ENCODE peak calls at places on chromosomes 12 and 14, in four cellular contexts. One of them, this sample, is unnamed.

GRCh38 chr12:18882690-18883089 is 144.8 kb downstream of the CAPZA3 start:
- DNase-seq in T47D: peak
- DNase-seq in GM12878: no peak
- DNase-seq in H1: no peak
- DNase-seq in this sample: no peak

GRCh38 chr12:121804417-121805111 is 755 bp downstream of the SETD1B start:
- DNase-seq in T47D: peak
- DNase-seq in GM12878: no peak
- DNase-seq in H1: no peak
- DNase-seq in this sample: no peak

GRCh38 chr14:25050494-25051170 is 685 bp upstream of the STXBP6 start:
- DNase-seq in T47D: no peak
- DNase-seq in GM12878: no peak
- DNase-seq in H1: no peak
- DNase-seq in this sample: no peak

GRCh38 chr12:47158792-47159191 is 79.0 kb upstream of the AMIGO2 start:
- DNase-seq in T47D: no peak
- DNase-seq in GM12878: no peak
- DNase-seq in H1: no peak
- DNase-seq in this sample: no peak

GRCh38 chr14:56036353-56036752 is 81.9 kb upstream of the PELI2 start:
- DNase-seq in T47D: no peak
- DNase-seq in GM12878: no peak
- DNase-seq in H1: peak
- DNase-seq in this sample: no peak

GRCh38 chr12:28855761-28856160 is 293.3 kb upstream of the FAR2 start:
- DNase-seq in T47D: no peak
- DNase-seq in GM12878: no peak
- DNase-seq in H1: no peak
- DNase-seq in this sample: no peak

GRCh38 chr14:59262717-59263469 is 74.4 kb downstream of the DAAM1 start:
- DNase-seq in T47D: peak
- DNase-seq in GM12878: no peak
- DNase-seq in H1: no peak
- DNase-seq in this sample: peak

GRCh38 chr14:52550661-52551060 is 1.6 kb downstream of the TXNDC16 start:
- DNase-seq in T47D: no peak
- DNase-seq in GM12878: no peak
- DNase-seq in H1: no peak
- DNase-seq in this sample: no peak

GRCh38 chr14:101198398-101199027 is 295.0 kb upstream of the RTL1 start:
- DNase-seq in T47D: no peak
- DNase-seq in GM12878: no peak
- DNase-seq in H1: no peak
- DNase-seq in this sample: no peak

GRCh38 chr14:99324291-99324690 is 52.3 kb upstream of the BCL11B start:
- DNase-seq in T47D: no peak
- DNase-seq in GM12878: no peak
- DNase-seq in H1: no peak
- DNase-seq in this sample: no peak

GRCh38 chr12:45637706-45638105 is 91.8 kb upstream of the ARID2 start:
- DNase-seq in T47D: no peak
- DNase-seq in GM12878: no peak
- DNase-seq in H1: no peak
- DNase-seq in this sample: no peak

GRCh38 chr14:104592292-104592672 is 12.3 kb downstream of the TMEM179 start:
- DNase-seq in T47D: no peak
- DNase-seq in GM12878: no peak
- DNase-seq in H1: no peak
- DNase-seq in this sample: no peak

GRCh38 chr12:104951759-104952509 is 6.2 kb downstream of the SLC41A2 start:
- DNase-seq in T47D: peak
- DNase-seq in GM12878: no peak
- DNase-seq in H1: no peak
- DNase-seq in this sample: no peak

GRCh38 chr12:109752117-109753053 is 38.8 kb downstream of the FAM222A start:
- DNase-seq in T47D: no peak
- DNase-seq in GM12878: no peak
- DNase-seq in H1: no peak
- DNase-seq in this sample: no peak

GRCh38 chr14:71863049-71863448 is 69.2 kb upstream of the RGS6 start:
- DNase-seq in T47D: no peak
- DNase-seq in GM12878: no peak
- DNase-seq in H1: no peak
- DNase-seq in this sample: no peak
- TF ChIP-seq JUND in T47D: no peak
- TF ChIP-seq JUND in GM12878: no peak
- TF ChIP-seq JUND in H1: no peak
- TF ChIP-seq JUND in this sample: no peak

GRCh38 chr12:64255249-64255648 is 33.2 kb upstream of the KICS2 start:
- DNase-seq in T47D: no peak
- DNase-seq in GM12878: no peak
- DNase-seq in H1: no peak
- DNase-seq in this sample: peak

GRCh38 chr12:64253356-64253755 is 31.3 kb upstream of the KICS2 start:
- DNase-seq in T47D: no peak
- DNase-seq in GM12878: no peak
- DNase-seq in H1: no peak
- DNase-seq in this sample: no peak

GRCh38 chr12:64258576-64258975 is 36.5 kb upstream of the KICS2 start:
- DNase-seq in T47D: no peak
- DNase-seq in GM12878: no peak
- DNase-seq in H1: no peak
- DNase-seq in this sample: no peak

GRCh38 chr12:64252708-64253107 is 30.6 kb upstream of the KICS2 start:
- DNase-seq in T47D: no peak
- DNase-seq in GM12878: no peak
- DNase-seq in H1: no peak
- DNase-seq in this sample: no peak

DNA sequence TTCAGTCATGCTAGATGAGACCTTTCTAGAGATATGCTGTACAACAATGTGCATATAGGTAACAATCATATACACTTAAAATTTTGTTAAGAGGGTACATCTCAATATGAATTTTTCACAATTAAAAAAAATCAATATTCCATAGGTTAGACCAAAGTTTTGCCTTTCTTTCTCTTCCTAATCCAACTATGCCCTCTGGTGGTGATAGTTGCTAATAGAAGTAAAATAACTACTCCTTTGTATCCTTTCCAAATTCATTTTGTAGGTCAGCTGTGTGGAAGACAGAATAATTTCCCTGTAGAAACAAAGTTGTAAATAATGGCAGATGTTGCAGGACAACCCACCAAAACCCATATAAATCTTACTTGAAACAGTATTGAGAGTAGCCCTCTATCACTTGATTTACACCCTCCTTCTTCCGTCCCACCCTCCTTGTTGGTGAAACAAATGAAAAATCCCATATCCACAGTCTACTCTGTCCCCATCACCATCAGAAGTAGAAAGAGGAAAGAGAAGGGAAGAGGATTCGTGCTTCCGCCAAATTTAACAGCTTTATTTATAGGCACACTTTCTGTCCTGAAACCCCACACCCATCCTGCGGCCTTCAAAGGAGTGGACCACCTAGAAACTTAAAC is 34.2 kb upstream of the KICS2 start:
- DNase-seq in T47D: peak
- DNase-seq in GM12878: no peak
- DNase-seq in H1: no peak
- DNase-seq in this sample: peak
- TF ChIP-seq JUND in T47D: no peak
- TF ChIP-seq JUND in GM12878: no peak
- TF ChIP-seq JUND in H1: no peak
- TF ChIP-seq JUND in this sample: no peak

GRCh38 chr12:124442772-124443445 is 124.5 kb downstream of the NCOR2 start:
- DNase-seq in T47D: no peak
- DNase-seq in GM12878: no peak
- DNase-seq in H1: no peak
- DNase-seq in this sample: no peak

GRCh38 chr12:124440031-124440626 is 127.3 kb downstream of the NCOR2 start:
- DNase-seq in T47D: no peak
- DNase-seq in GM12878: no peak
- DNase-seq in H1: no peak
- DNase-seq in this sample: no peak

GRCh38 chr12:124442281-124442680 is 125.1 kb downstream of the NCOR2 start:
- DNase-seq in T47D: no peak
- DNase-seq in GM12878: no peak
- DNase-seq in H1: no peak
- DNase-seq in this sample: no peak

GRCh38 chr12:124441443-124442190 is 125.8 kb downstream of the NCOR2 start:
- DNase-seq in T47D: no peak
- DNase-seq in GM12878: no peak
- DNase-seq in H1: no peak
- DNase-seq in this sample: peak

DNA sequence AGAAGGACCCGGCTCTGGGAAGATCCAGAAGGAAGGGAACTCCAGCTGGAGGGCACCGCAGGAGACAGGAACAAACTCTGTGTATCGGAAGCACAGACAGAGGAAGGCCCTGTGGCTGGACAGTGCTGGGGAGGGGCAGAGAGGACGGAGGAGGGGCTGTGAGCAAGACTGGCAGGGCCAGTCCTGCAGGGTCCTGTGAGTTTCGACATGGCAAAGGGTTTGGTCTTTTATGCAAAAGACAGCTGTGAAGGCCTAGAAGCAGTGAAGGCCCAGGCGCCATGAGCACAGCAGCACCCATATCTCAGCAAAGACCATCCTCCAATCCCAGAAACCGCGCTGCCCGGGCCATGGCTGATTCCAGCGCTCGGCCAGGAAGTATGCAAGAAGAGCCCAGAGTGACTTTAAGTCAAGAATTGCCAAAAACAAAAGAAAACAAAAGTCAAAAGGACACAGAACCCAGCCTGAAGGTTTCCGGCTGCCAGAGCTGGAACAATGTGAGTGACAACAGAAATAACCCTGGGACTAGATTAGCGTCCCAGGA is 126.5 kb downstream of the NCOR2 start:
- DNase-seq in T47D: peak
- DNase-seq in GM12878: no peak
- DNase-seq in H1: no peak
- DNase-seq in this sample: no peak
- TF ChIP-seq JUND in T47D: no peak
- TF ChIP-seq JUND in GM12878: no peak
- TF ChIP-seq JUND in H1: no peak
- TF ChIP-seq JUND in this sample: no peak

GRCh38 chr12:90995041-90995440 is 9.7 kb downstream of the EPYC start:
- DNase-seq in T47D: no peak
- DNase-seq in GM12878: no peak
- DNase-seq in H1: no peak
- DNase-seq in this sample: no peak
- TF ChIP-seq JUND in T47D: no peak
- TF ChIP-seq JUND in GM12878: no peak
- TF ChIP-seq JUND in H1: no peak
- TF ChIP-seq JUND in this sample: no peak

DNA sequence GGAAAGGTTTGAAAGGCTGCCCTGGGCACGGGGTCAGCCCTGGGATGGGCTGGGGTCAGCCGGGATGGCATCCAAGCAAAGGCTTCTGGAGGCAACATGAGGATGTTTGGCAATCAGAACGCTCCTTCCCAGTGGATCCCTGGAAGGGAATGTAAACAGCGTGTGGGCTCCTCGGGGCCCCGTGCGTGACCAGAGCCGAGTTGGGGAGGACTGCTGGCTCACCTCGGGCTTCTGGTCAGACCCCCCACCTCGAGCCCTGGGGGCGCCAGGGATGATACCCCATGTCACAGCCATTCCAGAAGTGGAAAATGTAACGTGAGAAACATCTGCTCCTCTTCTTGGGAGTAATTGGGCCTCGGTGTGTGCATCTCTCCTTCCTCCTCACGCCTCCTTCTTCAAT is 145.0 kb downstream of the NUAK1 start:
- DNase-seq in T47D: no peak
- DNase-seq in GM12878: no peak
- DNase-seq in H1: no peak
- DNase-seq in this sample: no peak
- TF ChIP-seq JUND in T47D: no peak
- TF ChIP-seq JUND in GM12878: no peak
- TF ChIP-seq JUND in H1: no peak
- TF ChIP-seq JUND in this sample: no peak

GRCh38 chr12:26648584-26648983 is 184.4 kb downstream of the ITPR2 start:
- DNase-seq in T47D: no peak
- DNase-seq in GM12878: no peak
- DNase-seq in H1: no peak
- DNase-seq in this sample: no peak

GRCh38 chr12:26651036-26651435 is 182.0 kb downstream of the ITPR2 start:
- DNase-seq in T47D: no peak
- DNase-seq in GM12878: no peak
- DNase-seq in H1: no peak
- DNase-seq in this sample: no peak

GRCh38 chr12:26654623-26655022 is 178.4 kb downstream of the ITPR2 start:
- DNase-seq in T47D: no peak
- DNase-seq in GM12878: no peak
- DNase-seq in H1: no peak
- DNase-seq in this sample: no peak

GRCh38 chr12:26648999-26649398 is 184.0 kb downstream of the ITPR2 start:
- DNase-seq in T47D: no peak
- DNase-seq in GM12878: no peak
- DNase-seq in H1: no peak
- DNase-seq in this sample: no peak

DNA sequence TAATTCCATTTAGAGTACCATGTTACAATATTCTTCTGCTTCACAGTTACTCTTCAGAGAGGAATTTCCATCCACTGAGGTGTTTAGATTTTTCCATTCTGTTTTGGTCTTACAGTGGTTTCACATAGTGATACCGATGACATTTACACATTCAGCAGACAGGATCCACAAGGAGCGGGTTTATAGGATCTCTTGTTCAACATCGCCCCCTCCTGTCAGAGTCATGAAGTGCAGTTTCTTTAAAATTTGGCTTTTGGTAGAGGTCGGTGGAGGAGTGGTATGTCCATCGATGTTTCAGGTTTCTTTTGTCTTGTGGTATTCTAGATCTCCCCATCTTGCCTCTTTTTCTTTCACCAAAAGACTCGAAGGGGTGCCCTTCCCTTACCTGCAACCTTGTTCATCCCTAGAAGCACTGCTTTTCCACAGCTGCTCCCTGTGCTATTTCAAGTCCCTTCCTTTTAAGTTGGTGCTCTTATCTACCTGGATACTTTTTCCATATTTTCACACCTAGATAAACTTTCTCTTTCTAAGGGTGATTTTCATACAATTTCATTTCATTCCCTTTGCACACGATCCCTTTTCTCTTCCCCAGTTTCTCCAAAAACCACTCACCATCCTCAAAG is 181.3 kb downstream of the ITPR2 start:
- DNase-seq in T47D: peak
- DNase-seq in GM12878: peak
- DNase-seq in H1: peak
- DNase-seq in this sample: peak
- TF ChIP-seq JUND in T47D: no peak
- TF ChIP-seq JUND in GM12878: peak
- TF ChIP-seq JUND in H1: no peak
- TF ChIP-seq JUND in this sample: no peak

This sample was measured in K562.